ENCODE peak calls at places on chromosomes 11 and 22, in six cellular contexts. G is NB4, A is spleen, Z is transverse colon, N is gastrocnemius medialis, M is suprapubic skin. X is an unnamed sample.

GRCh38 chr22:19822301-19823117 is 32.2 kb downstream of the GNB1L start:
- DNase-seq in G (no peak), A (no peak), Z (peak), N (no peak), M (peak), X (no peak)

GRCh38 chr11:63841554-63841953 is 2.6 kb downstream of the MARK2 start:
- DNase-seq in G (no peak), A (no peak), Z (no peak), N (no peak), M (no peak), X (no peak)

GRCh38 chr22:36340621-36341020 is 47.1 kb downstream of the MYH9 start:
- DNase-seq in G (no peak), A (no peak), Z (no peak), N (no peak), M (no peak), X (no peak)

GRCh38 chr11:44445500-44446340 is 119.7 kb upstream of the CD82 start:
- DNase-seq in G (no peak), A (no peak), Z (no peak), N (no peak), M (no peak), X (no peak)

GRCh38 chr11:110777765-110778164 is 65.5 kb upstream of the ARHGAP20 start:
- DNase-seq in G (peak), A (no peak), Z (peak), N (no peak), M (no peak), X (no peak)

GRCh38 chr22:40177738-40178416 is at the start of gene TNRC6B:
- DNase-seq in G (peak), A (peak), Z (peak), N (peak), M (no peak), X (peak)

GRCh38 chr11:5420993-5421392 is 918 bp upstream of the OR51Q1 start:
- DNase-seq in G (no peak), A (no peak), Z (no peak), N (no peak), M (no peak), X (no peak)

GRCh38 chr11:106585061-106585460 is 433.2 kb downstream of the GUCY1A2 start:
- DNase-seq in G (peak), A (no peak), Z (no peak), N (no peak), M (no peak), X (no peak)

GRCh38 chr22:37283393-37283937 is 1.2 kb downstream of the CYTH4 start:
- DNase-seq in G (no peak), A (peak), Z (peak), N (no peak), M (no peak), X (no peak)

GRCh38 chr11:135033545-135033944 is 621.5 kb upstream of the B3GAT1 start:
- DNase-seq in G (peak), A (no peak), Z (no peak), N (no peak), M (no peak), X (no peak)

GRCh38 chr11:67034350-67034749 is 11.4 kb downstream of the SYT12 start:
- DNase-seq in G (no peak), A (no peak), Z (no peak), N (no peak), M (no peak), X (no peak)

GRCh38 chr11:16148301-16148787 is 208.0 kb downstream of the SOX6 start:
- DNase-seq in G (no peak), A (no peak), Z (no peak), N (no peak), M (no peak), X (no peak)

GRCh38 chr11:38530226-38530625 is 1932.2 kb upstream of the RAG2 start:
- DNase-seq in G (no peak), A (no peak), Z (no peak), N (no peak), M (no peak), X (no peak)

GRCh38 chr22:46514592-46515207 is 22.7 kb downstream of the CELSR1 start:
- DNase-seq in G (no peak), A (no peak), Z (no peak), N (no peak), M (no peak), X (no peak)

GRCh38 chr11:90235536-90235935 is 12.7 kb upstream of the CHORDC1 start:
- DNase-seq in G (no peak), A (no peak), Z (no peak), N (no peak), M (no peak), X (no peak)

GRCh38 chr11:69213315-69213714 is 57.6 kb downstream of the SMIM38 start:
- DNase-seq in G (no peak), A (no peak), Z (no peak), N (no peak), M (no peak), X (no peak)

GRCh38 chr11:118435233-118435892 is 929 bp upstream of the KMT2A start:
- DNase-seq in G (peak), A (peak), Z (peak), N (peak), M (peak), X (no peak)

DNA sequence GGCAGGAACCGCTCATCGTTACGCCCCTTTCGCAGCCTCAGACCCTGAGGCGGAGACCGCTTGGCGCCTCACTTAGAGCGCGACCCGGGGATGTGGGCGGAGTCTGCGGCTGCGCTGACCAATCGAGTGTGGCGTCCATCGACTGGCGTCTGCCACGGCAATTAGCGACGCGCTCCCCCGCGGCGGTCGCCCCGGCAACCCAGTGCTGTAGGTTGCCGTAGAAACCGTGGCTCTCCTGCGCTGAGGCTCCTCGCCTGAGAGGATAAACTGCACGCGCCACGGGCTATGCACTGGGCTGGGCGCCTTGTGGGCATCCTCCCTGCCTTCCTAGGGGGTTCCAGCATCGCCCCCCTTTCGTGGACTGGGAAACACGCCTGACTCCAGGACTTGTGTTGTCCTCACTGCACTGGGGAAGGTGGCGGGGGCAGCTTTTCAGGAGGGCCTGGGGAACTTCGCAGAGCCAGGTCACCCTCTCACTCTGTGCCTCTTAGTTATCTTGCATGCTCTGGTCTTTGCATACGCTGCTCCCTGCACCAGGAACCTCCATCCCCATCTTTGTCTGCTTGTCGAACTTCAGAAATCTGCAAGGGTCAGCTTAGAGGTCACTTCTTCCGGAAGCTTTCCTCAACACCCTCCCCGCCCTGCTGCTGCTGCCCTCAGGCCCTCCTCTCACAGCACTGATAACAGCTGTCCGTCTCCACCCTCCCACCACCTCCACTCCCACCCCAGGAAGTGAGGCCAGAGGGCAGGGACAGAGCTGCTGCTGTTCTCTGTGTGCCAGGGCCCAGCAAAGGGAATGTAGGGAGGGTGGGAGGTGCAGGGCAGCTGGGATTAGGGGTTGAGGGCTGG is 539 bp upstream of the P2RX6 start:
- DNase-seq in G (peak), A (peak), Z (peak), N (peak), M (peak), X (peak)
- H3K4me3 ChIP-seq in G (peak), A (peak), Z (peak), N (peak), M (peak), X (peak)

GRCh38 chr11:3230636-3231549 is 1.3 kb downstream of the MRGPRE start:
- DNase-seq in G (no peak), A (no peak), Z (no peak), N (no peak), M (no peak), X (no peak)

GRCh38 chr11:3231550-3231850 is 717 bp downstream of the MRGPRE start:
- DNase-seq in G (no peak), A (no peak), Z (no peak), N (no peak), M (no peak), X (no peak)

GRCh38 chr11:3229673-3230630 is 2.3 kb downstream of the MRGPRE start:
- DNase-seq in G (no peak), A (peak), Z (no peak), N (no peak), M (no peak), X (no peak)

GRCh38 chr11:3232956-3233355 is 739 bp upstream of the MRGPRE start:
- DNase-seq in G (no peak), A (no peak), Z (no peak), N (no peak), M (no peak), X (no peak)

DNA sequence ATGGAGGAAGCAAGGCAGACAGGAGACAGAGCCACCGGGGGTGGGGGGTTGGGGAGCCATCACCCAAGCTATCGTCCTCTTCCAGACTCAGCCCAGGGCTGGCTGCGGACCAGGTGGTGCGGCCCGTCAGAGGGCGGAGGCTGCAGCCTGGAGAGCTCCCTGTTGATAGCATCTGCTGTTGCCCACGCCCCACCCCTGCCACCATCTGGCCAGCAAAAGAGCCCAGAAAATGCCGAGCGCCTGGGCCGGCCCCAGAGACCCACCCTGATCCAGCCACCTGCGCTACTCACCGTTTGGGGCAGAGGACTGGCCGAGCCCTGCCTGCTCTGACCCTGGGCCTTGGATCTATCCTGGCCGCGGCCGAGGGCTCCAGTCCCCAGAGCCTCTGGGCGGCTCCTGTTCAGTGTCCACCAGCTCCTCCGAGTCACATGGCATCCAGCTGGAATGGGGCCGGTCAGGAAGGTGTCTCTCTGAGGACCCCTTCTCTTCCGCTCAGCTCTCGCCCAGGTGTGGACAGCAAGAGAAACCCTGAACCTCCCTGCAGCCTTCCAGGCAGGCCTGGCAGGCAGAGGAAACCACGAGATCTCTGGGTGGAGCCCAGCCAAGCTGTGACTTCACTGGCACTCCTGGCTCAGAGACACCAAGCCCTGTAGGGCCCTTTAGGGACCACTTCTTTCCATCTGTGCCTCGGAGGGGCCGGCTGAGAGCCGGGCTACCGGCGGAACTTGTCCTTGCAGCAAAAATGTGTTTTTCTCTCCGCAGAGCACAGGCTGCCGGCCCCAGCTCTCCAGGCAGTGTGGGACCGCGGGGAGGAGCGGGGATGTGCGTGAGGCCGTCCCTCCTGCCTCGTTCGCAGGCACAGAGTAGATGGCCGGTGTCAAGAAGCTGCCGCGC is at the start of gene MRGPRE:
- DNase-seq in G (no peak), A (peak), Z (no peak), N (no peak), M (peak), X (no peak)
- TF ChIP-seq POLR2A in G (no peak), A (no peak), Z (no peak), N (no peak), M (no peak), X (no peak)

DNA sequence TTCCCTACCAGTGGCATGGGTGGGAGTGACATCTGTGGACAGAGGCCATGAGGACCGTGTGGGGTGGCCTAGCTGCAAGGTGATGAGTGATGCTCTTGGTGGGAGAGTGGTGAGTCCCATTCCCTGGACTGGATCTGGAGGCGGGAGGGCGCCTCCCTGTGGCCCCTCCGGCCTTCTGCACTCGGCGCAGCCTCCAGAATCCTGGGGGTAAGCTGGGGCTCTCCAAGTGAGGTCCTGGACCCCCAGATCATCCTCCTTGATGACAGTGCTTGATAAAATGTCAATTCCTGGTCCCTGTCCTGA is 32.3 kb upstream of the PRR5 start:
- DNase-seq in G (peak), A (no peak), Z (no peak), N (no peak), M (no peak), X (no peak)
- TF ChIP-seq CTCF in G (peak), A (no peak), Z (no peak), N (no peak), M (peak), X (no peak)

GRCh38 chr11:12043221-12043620 is 34.8 kb upstream of the DKK3 start:
- DNase-seq in G (no peak), A (no peak), Z (no peak), N (no peak), M (no peak), X (no peak)

GRCh38 chr11:12042215-12042676 is 33.8 kb upstream of the DKK3 start:
- DNase-seq in G (peak), A (no peak), Z (no peak), N (no peak), M (no peak), X (no peak)

GRCh38 chr11:12045914-12046635 is 37.6 kb upstream of the DKK3 start:
- DNase-seq in G (no peak), A (no peak), Z (no peak), N (no peak), M (no peak), X (no peak)

GRCh38 chr11:12044799-12045198 is 36.4 kb upstream of the DKK3 start:
- DNase-seq in G (no peak), A (no peak), Z (no peak), N (no peak), M (no peak), X (no peak)

GRCh38 chr11:12043959-12044772 is 35.7 kb upstream of the DKK3 start:
- DNase-seq in G (peak), A (no peak), Z (peak), N (peak), M (peak), X (no peak)
- H3K4me3 ChIP-seq in G (no peak), A (no peak), Z (no peak), N (peak), M (no peak), X (peak)

GRCh38 chr22:50199251-50199721 is 1.5 kb upstream of the SELENOO start:
- DNase-seq in G (no peak), A (no peak), Z (no peak), N (no peak), M (no peak), X (no peak)

GRCh38 chr22:50199836-50200332 is 927 bp upstream of the SELENOO start:
- DNase-seq in G (no peak), A (peak), Z (no peak), N (no peak), M (no peak), X (no peak)

GRCh38 chr22:50202130-50202671 is 1.4 kb downstream of the SELENOO start:
- DNase-seq in G (no peak), A (no peak), Z (no peak), N (no peak), M (no peak), X (no peak)

GRCh38 chr22:50201191-50202129 is 649 bp downstream of the SELENOO start:
- DNase-seq in G (peak), A (peak), Z (no peak), N (no peak), M (no peak), X (no peak)

DNA sequence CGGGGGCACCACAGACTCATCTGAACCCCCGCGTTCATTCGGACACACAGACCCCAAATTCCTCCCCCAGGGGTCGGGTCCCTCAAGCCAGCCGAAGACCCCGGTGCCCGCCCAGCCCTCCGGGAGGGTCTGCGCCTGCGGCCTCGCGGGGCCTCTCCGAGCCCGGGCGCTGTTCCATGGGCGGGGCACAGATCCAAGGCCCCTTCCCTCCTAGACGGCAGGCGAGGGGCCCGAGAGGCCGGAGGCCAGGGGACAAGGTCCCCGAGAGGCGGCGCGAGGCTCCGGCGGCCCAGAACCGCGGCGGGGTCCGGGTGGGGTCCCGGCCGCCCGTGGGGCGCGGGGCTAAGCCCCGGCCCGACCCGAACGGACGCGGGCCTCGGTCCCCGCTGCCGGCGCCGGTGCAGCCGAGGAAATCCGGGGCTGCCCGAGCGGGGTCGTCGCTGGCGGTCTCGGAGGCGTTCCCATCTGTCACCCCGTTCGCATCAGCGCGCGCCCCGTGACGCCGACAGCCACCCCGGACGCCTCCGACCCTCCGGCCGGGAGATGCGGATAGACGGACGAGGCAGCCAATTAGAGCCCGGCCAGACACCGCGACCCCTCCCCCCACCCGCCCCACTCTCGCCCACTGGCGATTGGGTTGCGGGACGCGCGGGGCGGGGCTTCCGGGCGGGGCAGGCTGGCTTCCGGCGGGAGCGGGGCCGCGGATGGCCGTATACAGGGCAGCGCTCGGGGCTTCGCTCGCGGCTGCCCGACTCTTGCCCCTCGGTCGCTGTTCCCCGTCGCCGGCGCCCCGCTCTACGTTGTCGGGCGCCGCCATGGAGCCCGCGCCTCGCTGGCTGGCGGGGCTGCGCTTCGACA is at the start of gene SELENOO:
- DNase-seq in G (peak), A (peak), Z (peak), N (peak), M (peak), X (peak)
- TF ChIP-seq POLR2A in G (peak), A (no peak), Z (peak), N (peak), M (peak), X (peak)